ENCODE peak calls at places on chromosome X, in five cellular contexts. I, X, R, O and Q are unnamed samples.

GRCh38 chrX:20317873-20318272 is 51.2 kb upstream of the RPS6KA3 start:
- DNase-seq in I (no peak), X (no peak), R (no peak), O (no peak), Q (no peak)

GRCh38 chrX:18406531-18407266 is 18.7 kb upstream of the CDKL5 start:
- DNase-seq in I (no peak), X (no peak), R (no peak), O (no peak), Q (no peak)

GRCh38 chrX:45715787-45716186 is 515.1 kb upstream of the DIPK2B start:
- DNase-seq in I (no peak), X (no peak), R (no peak), O (no peak), Q (no peak)

GRCh38 chrX:3717742-3718420 is 4.4 kb upstream of the PRKX start:
- DNase-seq in I (no peak), X (no peak), R (no peak), O (no peak), Q (no peak)

GRCh38 chrX:53681661-53682060 is 4.9 kb downstream of the HUWE1 start:
- DNase-seq in I (no peak), X (no peak), R (no peak), O (no peak), Q (no peak)

GRCh38 chrX:151985531-151985930 is 11.1 kb upstream of the GABRE start:
- DNase-seq in I (no peak), X (no peak), R (no peak), O (no peak), Q (no peak)

GRCh38 chrX:115679460-115679859 is 118.5 kb downstream of the PLS3 start:
- DNase-seq in I (no peak), X (no peak), R (no peak), O (no peak), Q (no peak)

GRCh38 chrX:69062493-69062892 is 102.8 kb downstream of the PJA1 start:
- DNase-seq in I (no peak), X (no peak), R (no peak), O (no peak), Q (no peak)

GRCh38 chrX:2500681-2501151 is at the start of the genes DHRSX and ZBED1:
- DNase-seq in I (peak; percentile 51), X (peak; percentile 27), R (no peak), O (peak; percentile 48), Q (no peak)

GRCh38 chrX:129006491-129006890 is 516.8 kb downstream of the SMARCA1 start:
- DNase-seq in I (no peak), X (no peak), R (no peak), O (no peak), Q (no peak)

GRCh38 chrX:118726887-118727685 is at the start of gene IL13RA1:
- DNase-seq in I (peak; percentile 86), X (peak; percentile 85), R (peak; percentile 80), O (peak; percentile 85), Q (no peak)

GRCh38 chrX:126770179-126770578 is 49.4 kb upstream of the PRR32 start:
- DNase-seq in I (no peak), X (no peak), R (no peak), O (no peak), Q (no peak)

GRCh38 chrX:74636749-74637314 is 22.4 kb upstream of the RLIM start:
- DNase-seq in I (no peak), X (no peak), R (no peak), O (no peak), Q (no peak)

GRCh38 chrX:128518508-128518907 is 466.3 kb upstream of the ACTRT1 start:
- DNase-seq in I (no peak), X (no peak), R (no peak), O (no peak), Q (no peak)

GRCh38 chrX:77422886-77423648 is 24.1 kb upstream of the FGF16 start:
- DNase-seq in I (no peak), X (no peak), R (no peak), O (no peak), Q (no peak)

GRCh38 chrX:116246261-116246660 is 75.7 kb downstream of the AGTR2 start:
- DNase-seq in I (no peak), X (no peak), R (no peak), O (no peak), Q (no peak)

GRCh38 chrX:48617542-48618340 is 20.4 kb downstream of the WDR13 start:
- DNase-seq in I (no peak), X (no peak), R (no peak), O (no peak), Q (no peak)

GRCh38 chrX:111164728-111165127 is 68.7 kb downstream of the PAK3 start:
- DNase-seq in I (no peak), X (no peak), R (no peak), O (no peak), Q (no peak)

GRCh38 chrX:150202641-150203248 is 160.4 kb upstream of the MAMLD1 start:
- DNase-seq in I (no peak), X (no peak), R (peak; percentile 23), O (no peak), Q (no peak)

GRCh38 chrX:148043456-148043855 is 62.3 kb downstream of the FMR1NB start:
- DNase-seq in I (no peak), X (no peak), R (no peak), O (no peak), Q (no peak)

DNA sequence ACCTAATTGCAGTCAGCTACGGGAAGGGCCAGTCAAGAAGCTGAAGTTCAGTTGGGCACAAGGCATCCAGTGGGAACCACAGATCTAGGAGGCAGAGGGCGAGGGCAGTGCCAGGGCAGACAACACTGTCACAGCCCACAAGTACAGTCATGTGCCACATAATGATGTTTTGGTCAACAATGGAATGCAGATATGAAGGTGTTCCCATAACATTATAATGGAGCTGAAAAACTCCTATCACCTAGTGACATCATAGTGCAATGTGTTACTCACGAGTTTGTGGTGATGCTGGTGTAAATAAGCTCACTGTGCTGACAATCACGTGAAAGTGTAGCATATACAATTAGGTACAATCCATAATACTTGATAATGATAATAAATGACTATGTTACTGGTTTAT is 4.5 kb upstream of the TMEM255A start:
- DNase-seq in I (no peak), X (no peak), R (no peak), O (no peak), Q (no peak)
- H3K27ac ChIP-seq in I (no peak overlapping the region), X (no peak overlapping the region), R (no peak overlapping the region), O (no peak overlapping the region), Q (no peak overlapping the region)

GRCh38 chrX:11647048-11647650 is 18.6 kb downstream of the ARHGAP6 start:
- DNase-seq in I (no peak), X (no peak), R (no peak), O (no peak), Q (no peak)

DNA sequence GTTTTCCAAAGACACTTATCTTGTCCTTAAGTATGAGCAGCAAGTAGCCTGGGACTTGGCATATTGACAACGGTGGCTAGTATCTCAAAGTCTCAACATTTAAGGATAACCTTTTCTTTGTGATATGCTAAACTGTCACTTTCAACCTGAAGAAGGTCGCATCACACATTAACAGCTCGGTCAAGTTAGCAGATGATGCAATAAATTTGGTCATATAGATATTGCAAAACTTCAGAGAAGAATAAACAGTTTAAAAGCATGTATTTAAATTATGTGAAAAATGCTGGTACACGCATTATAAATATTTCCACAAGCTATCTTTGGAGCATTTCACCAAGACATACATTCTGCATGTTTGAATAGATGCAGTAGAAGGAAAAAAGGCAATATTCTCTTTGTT is 24.4 kb downstream of the ARHGAP6 start:
- DNase-seq in I (no peak), X (no peak), R (no peak), O (no peak), Q (no peak)
- H3K27ac ChIP-seq in I (no peak overlapping the region), X (no peak overlapping the region), R (no peak overlapping the region), O (no peak overlapping the region), Q (no peak overlapping the region)

DNA sequence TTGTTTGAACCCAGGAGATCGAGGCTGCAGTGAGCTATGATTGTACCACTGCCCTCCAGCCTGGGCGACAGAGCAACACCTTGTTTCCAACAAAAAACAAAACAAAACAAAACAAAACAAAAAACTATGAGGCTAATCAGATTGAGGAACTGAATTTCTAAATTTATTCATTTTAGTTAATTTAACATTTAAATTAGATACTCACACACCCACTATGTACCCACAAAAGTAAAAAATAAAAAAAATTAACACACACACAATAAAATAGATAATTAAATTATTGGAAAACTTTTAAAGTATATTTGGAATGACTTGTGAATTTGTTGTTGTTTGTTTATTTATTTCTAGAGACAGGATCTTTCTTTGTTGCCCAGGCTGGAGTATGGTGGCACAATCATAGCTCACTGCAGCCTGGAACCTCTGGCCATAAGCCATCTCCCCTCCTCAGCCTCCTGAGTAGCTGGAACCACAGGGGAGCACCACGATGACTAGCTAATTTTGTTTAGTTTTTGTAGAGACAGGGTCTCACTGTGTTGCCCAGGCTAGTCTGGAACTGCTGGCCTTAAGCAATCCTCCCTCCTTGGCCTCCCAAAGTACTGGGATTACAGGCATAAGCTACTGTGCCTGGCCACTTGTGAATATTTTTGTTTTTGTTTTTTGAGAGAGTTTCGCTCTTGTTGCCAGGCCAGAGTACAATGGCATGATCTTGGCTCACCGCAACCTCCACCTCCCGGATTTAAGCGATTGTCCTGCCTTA is 9.8 kb upstream of the ZNF157 start:
- DNase-seq in I (no peak), X (no peak), R (no peak), O (no peak), Q (no peak)
- H3K27ac ChIP-seq in I (no peak overlapping the region), X (no peak overlapping the region), R (no peak overlapping the region), O (no peak overlapping the region), Q (no peak overlapping the region)

GRCh38 chrX:24396930-24397277 is 36.5 kb downstream of the SUPT20HL1 start:
- DNase-seq in I (no peak), X (no peak), R (no peak), O (no peak), Q (no peak)

GRCh38 chrX:24395775-24396174 is 35.3 kb downstream of the SUPT20HL1 start:
- DNase-seq in I (no peak), X (peak; percentile 69), R (no peak), O (peak; percentile 29), Q (no peak)

GRCh38 chrX:24396236-24396929 is 35.9 kb downstream of the SUPT20HL1 start:
- DNase-seq in I (no peak), X (no peak), R (peak; percentile 23), O (no peak), Q (no peak)

DNA sequence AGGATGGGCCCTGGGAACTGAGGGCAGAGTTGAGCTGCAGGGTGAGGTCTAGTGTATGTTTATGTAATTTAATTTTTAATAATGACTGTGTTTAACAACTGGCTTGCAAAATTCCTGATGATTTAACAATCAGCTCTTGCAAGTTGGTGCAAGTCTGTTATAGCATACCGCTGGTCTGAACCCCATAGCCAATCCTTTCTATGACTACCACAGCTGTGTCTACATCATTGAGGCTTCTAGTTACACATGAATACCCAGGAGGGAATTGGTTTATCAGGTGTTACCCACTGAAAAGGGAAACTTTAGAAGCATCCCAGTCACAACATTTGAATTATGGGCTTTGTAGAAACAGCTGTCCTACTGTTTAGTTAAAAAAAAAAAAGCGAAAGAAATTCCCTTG is 38.3 kb downstream of the SUPT20HL1 start:
- DNase-seq in I (no peak), X (no peak), R (no peak), O (no peak), Q (no peak)
- H3K27ac ChIP-seq in I (no peak overlapping the region), X (no peak overlapping the region), R (peak overlapping the region; percentile 74), O (no peak overlapping the region), Q (no peak overlapping the region)

GRCh38 chrX:44342866-44343265 is 606 bp downstream of the EFHC2 start:
- DNase-seq in I (no peak), X (no peak), R (no peak), O (no peak), Q (no peak)
- H3K27ac ChIP-seq in I (no peak overlapping the region), X (no peak overlapping the region), R (no peak overlapping the region), O (no peak overlapping the region), Q (no peak overlapping the region)